ENCODE peak calls at places on chromosomes 5 and 9, in four cellular contexts. C is osteoblast, X is sigmoid colon, U is uterus. F is an unnamed sample.
A peak's percentile ranks its signal among the peaks of the same experiment; 100 is the strongest.

GRCh38 chr5:58236498-58236897 is 223.4 kb downstream of the PLK2 start:
- DNase-seq in X (no peak), U (no peak), C (no peak), F (no peak)

GRCh38 chr5:110561510-110561909 is 165.0 kb downstream of the TMEM232 start:
- DNase-seq in C (no peak), U (no peak), X (no peak), F (no peak)

GRCh38 chr9:12684923-12685468 is 8.2 kb upstream of the TYRP1 start:
- DNase-seq in U (no peak), C (no peak), X (no peak), F (no peak)

GRCh38 chr9:99816392-99816791 is 5.3 kb upstream of the NR4A3 start:
- DNase-seq in X (no peak), C (no peak), U (no peak), F (no peak)

GRCh38 chr9:72753261-72753893 is 199.5 kb downstream of the ALDH1A1 start:
- DNase-seq in C (no peak), U (no peak), X (no peak), F (no peak)

GRCh38 chr5:176436641-176437040 is 11.5 kb upstream of the FAF2 start:
- DNase-seq in C (peak; percentile 83), U (no peak), X (no peak), F (no peak)

GRCh38 chr5:23840083-23840482 is 332.7 kb downstream of the PRDM9 start:
- DNase-seq in C (no peak), U (no peak), X (no peak), F (no peak)

GRCh38 chr5:141747646-141748229 is 65.7 kb upstream of the ARAP3 start:
- DNase-seq in U (no peak), X (no peak), C (peak; percentile 34), F (no peak)

GRCh38 chr5:72203251-72203845 is 96.1 kb downstream of the MAP1B start:
- DNase-seq in C (no peak), X (no peak), U (no peak), F (no peak)

GRCh38 chr5:74916831-74917710 is 50.9 kb upstream of the FAM169A start:
- DNase-seq in C (peak; percentile 35), X (no peak), U (no peak), F (no peak)

GRCh38 chr5:34014614-34015013 is 6.8 kb upstream of the AMACR start:
- DNase-seq in X (no peak), U (no peak), C (no peak), F (no peak)

GRCh38 chr5:136058031-136058971 is 29.5 kb downstream of the TGFBI start:
- DNase-seq in U (peak; percentile 78), X (peak; percentile 90), C (peak; percentile 93), F (peak; percentile 87)

GRCh38 chr5:61055434-61056006 is 106.7 kb downstream of the SMIM15 start:
- DNase-seq in U (no peak), C (no peak), X (no peak), F (no peak)

GRCh38 chr9:6150483-6150882 is 65.1 kb upstream of the IL33 start:
- DNase-seq in C (no peak), U (no peak), X (no peak), F (no peak)

GRCh38 chr9:105969672-105970071 is 275.3 kb downstream of the TMEM38B start:
- DNase-seq in C (no peak), U (no peak), X (no peak), F (no peak)

GRCh38 chr5:96597441-96598020 is 64.6 kb upstream of the CAST start:
- DNase-seq in C (peak; percentile 36), X (no peak), U (no peak), F (no peak)

GRCh38 chr5:149894237-149894636 is 50.4 kb downstream of the PDE6A start:
- DNase-seq in U (no peak), X (no peak), C (no peak), F (no peak)
- H3K4me3 ChIP-seq in U (no peak overlapping the region), X (no peak overlapping the region), C (no peak overlapping the region), F (no peak overlapping the region)

GRCh38 chr5:127041571-127041970 is 11.2 kb upstream of the MARCHF3 start:
- DNase-seq in C (peak; percentile 73), U (no peak), X (no peak), F (no peak)
- H3K27ac ChIP-seq in C (no peak overlapping the region), U (peak overlapping the region; percentile 67), X (peak overlapping the region; percentile 40), F (no peak overlapping the region)

DNA sequence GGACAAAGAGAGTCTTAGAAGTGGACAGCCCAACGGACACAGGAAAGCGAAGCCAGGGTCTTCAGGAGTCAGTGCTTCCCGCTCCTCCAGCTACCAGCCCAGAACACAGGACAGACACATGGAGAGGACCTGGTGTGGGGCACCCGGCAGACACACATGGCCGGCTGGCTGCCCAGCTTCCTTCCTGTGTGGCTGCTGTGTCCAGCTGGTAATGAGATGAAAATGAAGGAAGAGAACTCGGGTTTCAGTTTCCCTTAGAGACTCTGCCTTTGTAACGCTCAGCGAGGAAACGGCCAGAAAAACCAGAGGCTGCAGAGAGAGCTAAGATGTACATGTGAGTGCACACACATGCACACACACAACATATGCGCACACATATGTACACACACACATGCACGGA is 87.5 kb downstream of the SECISBP2 start:
- DNase-seq in X (no peak), C (no peak), U (no peak), F (no peak)
- H3K4me3 ChIP-seq in X (no peak overlapping the region), C (no peak overlapping the region), U (no peak overlapping the region), F (no peak overlapping the region)

GRCh38 chr5:157547909-157548512 is 27.6 kb downstream of the ADAM19 start:
- DNase-seq in C (no peak), U (no peak), X (no peak), F (peak; percentile 70)

GRCh38 chr5:157550668-157551067 is 24.9 kb downstream of the ADAM19 start:
- DNase-seq in X (no peak), U (no peak), C (no peak), F (no peak)

GRCh38 chr5:157549954-157550549 is 25.5 kb downstream of the ADAM19 start:
- DNase-seq in C (no peak), U (no peak), X (no peak), F (no peak)

GRCh38 chr5:157548513-157549282 is 26.9 kb downstream of the ADAM19 start:
- DNase-seq in U (no peak), C (peak; percentile 80), X (no peak), F (peak; percentile 41)

GRCh38 chr5:157549283-157549629 is 26.3 kb downstream of the ADAM19 start:
- DNase-seq in U (no peak), X (no peak), C (no peak), F (no peak)
- H3K27ac ChIP-seq in U (no peak overlapping the region), X (peak overlapping the region; percentile 79), C (peak overlapping the region; percentile 95), F (no peak overlapping the region)

GRCh38 chr5:142998316-142998862 is 228.2 kb downstream of the ARHGAP26 start:
- DNase-seq in X (no peak), C (no peak), U (no peak), F (no peak)

GRCh38 chr5:143003328-143003636 is 233.1 kb downstream of the ARHGAP26 start:
- DNase-seq in C (no peak), X (no peak), U (no peak), F (no peak)

GRCh38 chr5:143002459-143003327 is 232.5 kb downstream of the ARHGAP26 start:
- DNase-seq in C (peak; percentile 36), X (no peak), U (no peak), F (no peak)

GRCh38 chr5:143004361-143004802 is 234.2 kb downstream of the ARHGAP26 start:
- DNase-seq in X (no peak), C (no peak), U (no peak), F (no peak)

GRCh38 chr5:143001764-143002351 is 231.7 kb downstream of the ARHGAP26 start:
- DNase-seq in X (no peak), C (peak; percentile 77), U (no peak), F (no peak)
- H3K4me3 ChIP-seq in X (no peak overlapping the region), C (peak overlapping the region; percentile 35), U (no peak overlapping the region), F (peak overlapping the region; percentile 7)